ENCODE peak calls at places on chromosomes 5 and 9, in four cellular contexts. One of them, this sample, is unnamed.

GRCh38 chr9:33734911-33735310 is 60.5 kb upstream of the PRSS3 start:
- DNase-seq in nephron progenitor cell: no peak
- DNase-seq in CD4-positive, alpha-beta T cell: no peak
- DNase-seq in HFFc6: no peak
- DNase-seq in this sample: no peak

GRCh38 chr5:122355324-122355723 is 43.3 kb downstream of the SNCAIP start:
- DNase-seq in nephron progenitor cell: no peak
- DNase-seq in CD4-positive, alpha-beta T cell: no peak
- DNase-seq in HFFc6: no peak
- DNase-seq in this sample: no peak

GRCh38 chr5:177447066-177447610 is 524 bp downstream of the PRR7 start:
- DNase-seq in nephron progenitor cell: peak; percentile 82
- DNase-seq in CD4-positive, alpha-beta T cell: peak; percentile 64
- DNase-seq in HFFc6: no peak
- DNase-seq in this sample: no peak

GRCh38 chr9:92242115-92242778 is 51.2 kb downstream of the IARS1 start:
- DNase-seq in nephron progenitor cell: no peak
- DNase-seq in CD4-positive, alpha-beta T cell: no peak
- DNase-seq in HFFc6: peak; percentile 63
- DNase-seq in this sample: no peak

GRCh38 chr9:121954477-121955175 is 138.5 kb downstream of the TTLL11 start:
- DNase-seq in nephron progenitor cell: no peak
- DNase-seq in CD4-positive, alpha-beta T cell: no peak
- DNase-seq in HFFc6: no peak
- DNase-seq in this sample: no peak

GRCh38 chr5:83608122-83608521 is 112.5 kb downstream of the HAPLN1 start:
- DNase-seq in nephron progenitor cell: peak; percentile 58
- DNase-seq in CD4-positive, alpha-beta T cell: no peak
- DNase-seq in HFFc6: peak; percentile 23
- DNase-seq in this sample: no peak

GRCh38 chr9:137757613-137758029 is 120.0 kb upstream of the CACNA1B start:
- DNase-seq in nephron progenitor cell: no peak
- DNase-seq in CD4-positive, alpha-beta T cell: no peak
- DNase-seq in HFFc6: peak; percentile 72
- DNase-seq in this sample: peak; percentile 46

GRCh38 chr5:123125953-123126352 is 36.9 kb downstream of the PRDM6 start:
- DNase-seq in nephron progenitor cell: no peak
- DNase-seq in CD4-positive, alpha-beta T cell: no peak
- DNase-seq in HFFc6: peak; percentile 38
- DNase-seq in this sample: no peak

GRCh38 chr9:88593537-88594185 is 58.7 kb downstream of the NXNL2 start:
- DNase-seq in nephron progenitor cell: peak; percentile 36
- DNase-seq in CD4-positive, alpha-beta T cell: peak; percentile 39
- DNase-seq in HFFc6: peak; percentile 42
- DNase-seq in this sample: no peak

GRCh38 chr5:90421136-90421535 is 11.6 kb upstream of the CETN3 start:
- DNase-seq in nephron progenitor cell: peak; percentile 17
- DNase-seq in CD4-positive, alpha-beta T cell: no peak
- DNase-seq in HFFc6: no peak
- DNase-seq in this sample: no peak

GRCh38 chr5:176564002-176564401 is 14.9 kb downstream of the CDHR2 start:
- DNase-seq in nephron progenitor cell: no peak
- DNase-seq in CD4-positive, alpha-beta T cell: no peak
- DNase-seq in HFFc6: no peak
- DNase-seq in this sample: no peak

GRCh38 chr5:113221294-113222176 is 213.3 kb downstream of the TSSK1B start:
- DNase-seq in nephron progenitor cell: no peak
- DNase-seq in CD4-positive, alpha-beta T cell: no peak
- DNase-seq in HFFc6: no peak
- DNase-seq in this sample: no peak

GRCh38 chr5:180353226-180353962 is at the start of gene GFPT2:
- DNase-seq in nephron progenitor cell: peak; percentile 88
- DNase-seq in CD4-positive, alpha-beta T cell: peak; percentile 48
- DNase-seq in HFFc6: no peak
- DNase-seq in this sample: peak; percentile 65

GRCh38 chr9:13445123-13445522 is 165.6 kb upstream of the MPDZ start:
- DNase-seq in nephron progenitor cell: no peak
- DNase-seq in CD4-positive, alpha-beta T cell: no peak
- DNase-seq in HFFc6: no peak
- DNase-seq in this sample: no peak

GRCh38 chr5:93311825-93312224 is 269.2 kb downstream of the NR2F1-AS1 start:
- DNase-seq in nephron progenitor cell: no peak
- DNase-seq in CD4-positive, alpha-beta T cell: no peak
- DNase-seq in HFFc6: no peak
- DNase-seq in this sample: no peak

GRCh38 chr5:19322716-19323485 is 665.1 kb downstream of the CDH18 start:
- DNase-seq in nephron progenitor cell: no peak
- DNase-seq in CD4-positive, alpha-beta T cell: no peak
- DNase-seq in HFFc6: no peak
- DNase-seq in this sample: no peak

GRCh38 chr9:22189471-22189870 is 180.4 kb upstream of the CDKN2B start:
- DNase-seq in nephron progenitor cell: no peak
- DNase-seq in CD4-positive, alpha-beta T cell: no peak
- DNase-seq in HFFc6: no peak
- DNase-seq in this sample: no peak

GRCh38 chr9:93988056-93988455 is 32.9 kb upstream of the BARX1 start:
- DNase-seq in nephron progenitor cell: no peak
- DNase-seq in CD4-positive, alpha-beta T cell: no peak
- DNase-seq in HFFc6: no peak
- DNase-seq in this sample: no peak

GRCh38 chr5:34789021-34789531 is 49.9 kb upstream of the TTC23L start:
- DNase-seq in nephron progenitor cell: no peak
- DNase-seq in CD4-positive, alpha-beta T cell: no peak
- DNase-seq in HFFc6: peak; percentile 8
- DNase-seq in this sample: no peak

GRCh38 chr9:123425836-123426365 is 69.9 kb downstream of the CRB2 start:
- DNase-seq in nephron progenitor cell: no peak
- DNase-seq in CD4-positive, alpha-beta T cell: no peak
- DNase-seq in HFFc6: no peak
- DNase-seq in this sample: no peak

GRCh38 chr9:133356391-133357091 is at the start of the genes SURF1 and SURF2:
- DNase-seq in nephron progenitor cell: peak; percentile 94
- DNase-seq in CD4-positive, alpha-beta T cell: peak; percentile 81
- DNase-seq in HFFc6: peak; percentile 71
- DNase-seq in this sample: peak; percentile 87
- TF ChIP-seq CTCF in nephron progenitor cell: no peak
- TF ChIP-seq CTCF in CD4-positive, alpha-beta T cell: no peak
- TF ChIP-seq CTCF in HFFc6: no peak
- TF ChIP-seq CTCF in this sample: no peak

GRCh38 chr5:6435356-6435755 is 13.3 kb upstream of the UBE2QL1 start:
- DNase-seq in nephron progenitor cell: peak; percentile 64
- DNase-seq in CD4-positive, alpha-beta T cell: no peak
- DNase-seq in HFFc6: no peak
- DNase-seq in this sample: no peak
- TF ChIP-seq CTCF in nephron progenitor cell: peak; percentile 53
- TF ChIP-seq CTCF in CD4-positive, alpha-beta T cell: no peak
- TF ChIP-seq CTCF in HFFc6: peak; percentile 38
- TF ChIP-seq CTCF in this sample: no peak

GRCh38 chr5:68582284-68582683 is 366.7 kb downstream of the PIK3R1 start:
- DNase-seq in nephron progenitor cell: no peak
- DNase-seq in CD4-positive, alpha-beta T cell: no peak
- DNase-seq in HFFc6: no peak
- DNase-seq in this sample: no peak

GRCh38 chr5:68591850-68592249 is 376.3 kb downstream of the PIK3R1 start:
- DNase-seq in nephron progenitor cell: no peak
- DNase-seq in CD4-positive, alpha-beta T cell: no peak
- DNase-seq in HFFc6: no peak
- DNase-seq in this sample: no peak

DNA sequence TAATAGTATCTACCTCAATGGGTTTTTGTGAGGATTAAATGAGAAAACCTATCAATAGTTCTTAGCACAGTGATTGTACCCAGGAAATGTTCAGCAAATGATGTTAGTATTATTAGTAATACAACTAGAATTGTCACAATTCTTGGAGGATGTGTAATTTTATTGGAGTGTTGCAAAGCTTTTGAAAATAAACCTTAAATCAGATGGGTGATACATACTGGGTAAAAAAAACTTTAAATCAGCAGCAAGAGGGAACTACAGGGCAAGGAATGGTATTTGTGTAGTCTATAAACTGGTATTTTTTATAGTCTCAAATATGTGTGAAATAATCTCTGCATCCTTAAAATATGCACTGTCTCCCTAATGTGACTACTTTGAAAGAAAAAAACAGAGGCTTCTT is 371.6 kb downstream of the PIK3R1 start:
- DNase-seq in nephron progenitor cell: no peak
- DNase-seq in CD4-positive, alpha-beta T cell: no peak
- DNase-seq in HFFc6: peak; percentile 70
- DNase-seq in this sample: no peak
- TF ChIP-seq CTCF in nephron progenitor cell: no peak
- TF ChIP-seq CTCF in CD4-positive, alpha-beta T cell: no peak
- TF ChIP-seq CTCF in HFFc6: no peak
- TF ChIP-seq CTCF in this sample: no peak

GRCh38 chr9:125774106-125774505 is 26.9 kb downstream of the PBX3 start:
- DNase-seq in nephron progenitor cell: no peak
- DNase-seq in CD4-positive, alpha-beta T cell: no peak
- DNase-seq in HFFc6: no peak
- DNase-seq in this sample: no peak

GRCh38 chr9:125772740-125773139 is 25.6 kb downstream of the PBX3 start:
- DNase-seq in nephron progenitor cell: no peak
- DNase-seq in CD4-positive, alpha-beta T cell: no peak
- DNase-seq in HFFc6: no peak
- DNase-seq in this sample: no peak

GRCh38 chr9:125768803-125769202 is 21.6 kb downstream of the PBX3 start:
- DNase-seq in nephron progenitor cell: no peak
- DNase-seq in CD4-positive, alpha-beta T cell: no peak
- DNase-seq in HFFc6: no peak
- DNase-seq in this sample: no peak

GRCh38 chr9:125767349-125767748 is 20.2 kb downstream of the PBX3 start:
- DNase-seq in nephron progenitor cell: no peak
- DNase-seq in CD4-positive, alpha-beta T cell: no peak
- DNase-seq in HFFc6: no peak
- DNase-seq in this sample: no peak

DNA sequence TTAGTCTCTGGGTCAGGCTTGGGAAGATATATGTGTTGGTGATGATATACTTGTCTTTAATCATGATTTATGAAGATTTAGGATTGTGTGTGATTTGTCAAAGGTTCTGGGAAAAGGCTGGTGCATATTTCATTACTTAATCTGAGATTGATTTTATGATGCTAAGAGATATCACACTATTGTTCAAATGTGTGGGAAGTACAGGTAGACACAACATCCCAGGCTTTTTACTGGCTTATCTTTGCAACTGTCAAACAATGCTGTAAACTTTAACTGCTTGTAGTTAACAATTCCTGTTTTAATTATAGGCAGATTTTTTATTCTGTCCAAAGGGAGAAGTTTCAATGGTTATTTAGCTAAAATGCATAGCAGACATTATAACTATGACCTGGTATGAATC is 23.9 kb downstream of the PBX3 start:
- DNase-seq in nephron progenitor cell: no peak
- DNase-seq in CD4-positive, alpha-beta T cell: no peak
- DNase-seq in HFFc6: no peak
- DNase-seq in this sample: no peak
- TF ChIP-seq CTCF in nephron progenitor cell: no peak
- TF ChIP-seq CTCF in CD4-positive, alpha-beta T cell: no peak
- TF ChIP-seq CTCF in HFFc6: no peak
- TF ChIP-seq CTCF in this sample: no peak

GRCh38 chr5:66742896-66743247 is 146.7 kb downstream of the MAST4 start:
- DNase-seq in nephron progenitor cell: no peak
- DNase-seq in CD4-positive, alpha-beta T cell: no peak
- DNase-seq in HFFc6: no peak
- DNase-seq in this sample: no peak
- TF ChIP-seq CTCF in nephron progenitor cell: no peak
- TF ChIP-seq CTCF in CD4-positive, alpha-beta T cell: no peak
- TF ChIP-seq CTCF in HFFc6: no peak
- TF ChIP-seq CTCF in this sample: no peak

DNA sequence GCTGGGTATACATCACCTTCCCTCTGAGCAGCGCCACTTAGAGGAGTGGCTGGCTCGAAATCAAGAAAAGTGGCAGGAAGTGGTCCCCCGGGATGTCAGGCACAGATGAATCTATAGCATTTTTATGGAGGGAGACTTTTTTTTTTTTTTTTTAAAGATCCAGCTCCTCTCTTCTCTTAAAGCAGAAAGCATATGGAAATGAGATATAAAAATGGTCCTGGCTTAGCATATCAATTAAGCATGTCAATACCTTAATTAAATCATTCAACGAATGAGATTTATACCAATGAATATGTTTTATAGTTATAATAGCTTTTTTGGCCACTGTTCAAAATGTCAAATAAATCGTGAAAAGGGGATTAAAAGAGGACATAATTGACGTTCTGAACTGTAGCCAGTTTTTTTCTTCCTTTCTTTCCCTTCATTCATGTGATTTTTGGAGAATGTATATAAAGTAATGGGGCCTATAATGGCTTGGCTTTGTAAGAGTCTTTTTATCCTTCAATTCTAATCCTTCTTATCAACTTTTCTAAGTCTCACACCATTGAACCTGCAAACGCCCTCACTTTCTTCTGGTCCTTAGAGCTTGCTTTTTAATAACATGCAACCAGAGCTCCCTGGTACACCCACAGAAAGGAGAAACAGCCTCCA is 319.2 kb upstream of the PANK3 start:
- DNase-seq in nephron progenitor cell: no peak
- DNase-seq in CD4-positive, alpha-beta T cell: no peak
- DNase-seq in HFFc6: no peak
- DNase-seq in this sample: no peak
- TF ChIP-seq CTCF in nephron progenitor cell: no peak
- TF ChIP-seq CTCF in CD4-positive, alpha-beta T cell: no peak
- TF ChIP-seq CTCF in HFFc6: no peak
- TF ChIP-seq CTCF in this sample: no peak

GRCh38 chr5:4295663-4296339 is 700.2 kb downstream of the IRX1 start:
- DNase-seq in nephron progenitor cell: peak; percentile 64
- DNase-seq in CD4-positive, alpha-beta T cell: no peak
- DNase-seq in HFFc6: no peak
- DNase-seq in this sample: no peak
- TF ChIP-seq CTCF in nephron progenitor cell: peak; percentile 81
- TF ChIP-seq CTCF in CD4-positive, alpha-beta T cell: no peak
- TF ChIP-seq CTCF in HFFc6: no peak
- TF ChIP-seq CTCF in this sample: no peak

GRCh38 chr5:139385061-139385889 is 2.2 kb upstream of the SLC23A1 start:
- DNase-seq in nephron progenitor cell: no peak
- DNase-seq in CD4-positive, alpha-beta T cell: no peak
- DNase-seq in HFFc6: no peak
- DNase-seq in this sample: no peak
- TF ChIP-seq CTCF in nephron progenitor cell: no peak
- TF ChIP-seq CTCF in CD4-positive, alpha-beta T cell: no peak
- TF ChIP-seq CTCF in HFFc6: no peak
- TF ChIP-seq CTCF in this sample: no peak